ENCODE peak calls at places on chromosomes 12 and 14, in five cellular contexts. S, B, E, M and P are unnamed samples.

GRCh38 chr12:49825971-49826421 is 2.2 kb downstream of the NCKAP5L start:
- DNase-seq in S (no peak), M (no peak), E (no peak), B (no peak), P (no peak)

GRCh38 chr12:45572114-45572513 is 157.4 kb upstream of the ARID2 start:
- DNase-seq in M (no peak), S (no peak), B (no peak), E (no peak), P (no peak)

GRCh38 chr14:66074546-66074945 is 411.6 kb upstream of the CCDC196 start:
- DNase-seq in M (no peak), S (no peak), B (no peak), E (no peak), P (no peak)

GRCh38 chr12:115354476-115354890 is 670.5 kb upstream of the TBX3 start:
- DNase-seq in B (no peak), E (peak), S (no peak), M (no peak), P (no peak)

GRCh38 chr12:12797789-12798142 is 12.3 kb downstream of the APOLD1 start:
- DNase-seq in E (no peak), B (no peak), S (no peak), M (no peak), P (no peak)

GRCh38 chr12:90460681-90461080 is 494.3 kb downstream of the CCER1 start:
- DNase-seq in M (no peak), E (no peak), B (no peak), S (no peak), P (no peak)

GRCh38 chr14:81765654-81766275 is 232.1 kb upstream of the SEL1L start:
- DNase-seq in B (no peak), E (no peak), M (no peak), S (no peak), P (no peak)

GRCh38 chr14:102949062-102949800 is 26.8 kb downstream of the AMN start:
- DNase-seq in E (no peak), S (no peak), B (no peak), M (no peak), P (no peak)

GRCh38 chr14:33950320-33951182 is at the start of gene EGLN3:
- DNase-seq in S (peak), B (peak), E (no peak), M (peak), P (peak)
- TF ChIP-seq FOXM1 in S (no peak), B (no peak), E (no peak), M (no peak), P (no peak)

GRCh38 chr12:68610435-68611093 is at the start of gene RAP1B:
- DNase-seq in B (peak), M (peak), S (peak), E (no peak), P (peak)
- TF ChIP-seq FOXM1 in B (peak), M (peak), S (no peak), E (no peak), P (peak)

GRCh38 chr12:42322567-42322966 is 3.3 kb downstream of the ZCRB1 start:
- DNase-seq in S (no peak), B (no peak), M (no peak), E (no peak), P (no peak)

GRCh38 chr12:42325326-42325775 is 543 bp downstream of the ZCRB1 start:
- DNase-seq in S (no peak), B (no peak), E (no peak), M (no peak), P (no peak)

GRCh38 chr12:42325776-42326465 is at the start of the genes PPHLN1 and ZCRB1:
- DNase-seq in M (peak), S (peak), E (no peak), B (peak), P (peak)

GRCh38 chr12:42323856-42324255 is 2.0 kb downstream of the ZCRB1 start:
- DNase-seq in B (no peak), M (no peak), E (no peak), S (no peak), P (no peak)

DNA sequence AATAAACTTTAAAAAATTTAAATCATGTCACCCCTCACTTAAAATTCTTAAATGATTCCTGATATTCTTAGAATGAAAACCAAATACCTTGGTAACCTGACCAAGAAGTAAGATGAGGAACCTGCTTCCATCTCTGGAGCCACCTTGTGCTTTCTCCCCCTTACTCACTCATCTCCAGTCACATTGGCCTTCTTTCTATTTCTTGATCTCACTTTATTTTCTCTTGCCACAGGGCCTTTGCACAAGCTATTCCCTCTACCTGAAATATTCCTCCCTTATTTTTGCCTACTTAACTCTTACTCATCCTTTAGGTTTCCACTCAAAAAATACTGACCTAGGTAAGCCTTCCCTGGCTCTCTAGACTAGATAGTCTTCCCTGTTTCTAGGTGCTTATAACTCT is 5.1 kb downstream of the ZCRB1 start:
- DNase-seq in M (no peak), E (no peak), S (no peak), B (no peak), P (no peak)
- TF ChIP-seq FOXM1 in M (no peak), E (no peak), S (no peak), B (no peak), P (no peak)

GRCh38 chr12:116533343-116534248 is 25.6 kb upstream of the MAP1LC3B2 start:
- DNase-seq in S (no peak), B (peak), M (peak), E (no peak), P (peak)

GRCh38 chr12:116535241-116535640 is 23.9 kb upstream of the MAP1LC3B2 start:
- DNase-seq in M (no peak), B (no peak), S (no peak), E (no peak), P (no peak)

GRCh38 chr12:116532428-116532827 is 26.8 kb upstream of the MAP1LC3B2 start:
- DNase-seq in M (peak), B (no peak), S (no peak), E (no peak), P (no peak)

GRCh38 chr12:116532986-116533342 is 26.2 kb upstream of the MAP1LC3B2 start:
- DNase-seq in M (no peak), S (no peak), E (no peak), B (no peak), P (no peak)

DNA sequence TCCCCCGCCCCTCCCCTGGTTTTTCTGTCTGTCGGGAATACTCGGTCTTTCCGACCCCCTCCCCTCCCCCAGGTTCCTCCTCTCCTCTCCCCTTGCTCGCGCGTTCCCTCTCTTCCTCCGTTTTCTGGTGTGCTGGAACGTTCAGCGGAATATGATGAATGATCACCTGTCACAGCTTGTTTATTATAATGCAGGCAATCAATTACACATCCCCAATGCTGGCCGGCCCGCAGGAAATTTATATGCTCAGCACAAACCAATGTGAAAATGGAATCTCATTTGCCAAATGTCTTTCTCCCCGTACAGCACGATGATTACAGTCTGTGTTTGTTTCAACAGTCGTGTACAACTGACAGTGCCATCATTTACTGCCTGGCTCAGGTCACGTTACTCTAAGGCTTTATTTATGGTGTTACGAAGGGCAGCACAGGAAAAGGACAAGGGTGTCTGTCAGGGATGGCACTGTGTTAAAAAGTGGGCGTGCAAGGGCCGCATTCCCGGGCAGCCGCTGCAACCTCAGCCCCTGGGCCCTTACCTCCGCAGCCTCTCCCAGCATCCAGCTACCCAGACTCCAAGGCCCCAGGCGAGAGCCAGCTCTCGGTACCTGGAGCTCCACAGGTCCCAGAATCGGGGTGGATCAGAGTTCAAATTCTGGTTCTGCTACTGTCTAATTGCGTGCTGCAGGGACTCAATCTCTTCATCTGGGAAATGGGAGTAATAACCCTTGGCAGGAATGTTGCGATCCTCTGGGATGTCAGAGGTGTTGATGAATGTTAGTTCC is 24.6 kb upstream of the MAP1LC3B2 start:
- DNase-seq in S (no peak), E (no peak), B (peak), M (peak), P (peak)
- TF ChIP-seq FOXM1 in S (no peak), E (no peak), B (no peak), M (no peak), P (no peak)

GRCh38 chr12:69412655-69413054 is 53.1 kb downstream of the YEATS4 start:
- DNase-seq in M (no peak), B (no peak), E (no peak), S (no peak), P (no peak)

GRCh38 chr12:69417741-69418167 is 52.4 kb upstream of the FRS2 start:
- DNase-seq in B (no peak), E (no peak), S (peak), M (no peak), P (no peak)

GRCh38 chr12:69419701-69420100 is 50.5 kb upstream of the FRS2 start:
- DNase-seq in B (no peak), S (no peak), M (no peak), E (no peak), P (no peak)

GRCh38 chr12:69417231-69417630 is 53.0 kb upstream of the FRS2 start:
- DNase-seq in M (no peak), S (no peak), E (no peak), B (no peak), P (no peak)

GRCh38 chr12:69415471-69416275 is 54.5 kb upstream of the FRS2 start:
- DNase-seq in B (peak), S (peak), M (peak), E (no peak), P (peak)
- TF ChIP-seq FOXM1 in B (no peak), S (no peak), M (no peak), E (no peak), P (no peak)